ENCODE peak calls at places on chromosome 5, in nine cellular contexts. One of them, this sample, is unnamed.

GRCh38 chr5:154309361-154309725 is 118.8 kb downstream of the GALNT10 start:
- DNase-seq in NB4: no peak
- DNase-seq in osteocyte: peak
- DNase-seq in ovary: no peak
- DNase-seq in cardiac muscle cell: peak
- DNase-seq in heart left ventricle: no peak
- DNase-seq in A549: no peak
- DNase-seq in endothelial cell of umbilical vein: peak
- DNase-seq in WTC11: no peak
- DNase-seq in this sample: no peak

GRCh38 chr5:136053336-136054121 is 24.7 kb downstream of the TGFBI start:
- DNase-seq in heart left ventricle: peak
- DNase-seq in ovary: no peak
- DNase-seq in osteocyte: no peak
- DNase-seq in A549: peak
- DNase-seq in WTC11: no peak
- DNase-seq in cardiac muscle cell: peak
- DNase-seq in endothelial cell of umbilical vein: peak
- DNase-seq in NB4: no peak
- DNase-seq in this sample: no peak

GRCh38 chr5:1202026-1202797 is 817 bp downstream of the SLC6A19 start:
- DNase-seq in WTC11: no peak
- DNase-seq in heart left ventricle: peak
- DNase-seq in NB4: no peak
- DNase-seq in cardiac muscle cell: no peak
- DNase-seq in endothelial cell of umbilical vein: no peak
- DNase-seq in ovary: no peak
- DNase-seq in A549: no peak
- DNase-seq in osteocyte: no peak
- DNase-seq in this sample: peak

GRCh38 chr5:5483880-5484595 is 61.6 kb downstream of the ICE1 start:
- DNase-seq in ovary: no peak
- DNase-seq in WTC11: no peak
- DNase-seq in heart left ventricle: no peak
- DNase-seq in cardiac muscle cell: peak
- DNase-seq in A549: no peak
- DNase-seq in NB4: no peak
- DNase-seq in osteocyte: no peak
- DNase-seq in endothelial cell of umbilical vein: no peak
- DNase-seq in this sample: no peak

GRCh38 chr5:82290005-82290404 is 11.9 kb upstream of the RPS23 start:
- DNase-seq in NB4: no peak
- DNase-seq in cardiac muscle cell: no peak
- DNase-seq in WTC11: no peak
- DNase-seq in A549: no peak
- DNase-seq in osteocyte: no peak
- DNase-seq in ovary: no peak
- DNase-seq in heart left ventricle: no peak
- DNase-seq in endothelial cell of umbilical vein: no peak
- DNase-seq in this sample: no peak

GRCh38 chr5:161027763-161028162 is 175.8 kb upstream of the ATP10B start:
- DNase-seq in heart left ventricle: no peak
- DNase-seq in cardiac muscle cell: no peak
- DNase-seq in osteocyte: no peak
- DNase-seq in endothelial cell of umbilical vein: no peak
- DNase-seq in A549: no peak
- DNase-seq in ovary: no peak
- DNase-seq in WTC11: no peak
- DNase-seq in NB4: no peak
- DNase-seq in this sample: no peak

GRCh38 chr5:95878417-95879323 is 56.1 kb upstream of the GLRX start:
- DNase-seq in cardiac muscle cell: no peak
- DNase-seq in NB4: no peak
- DNase-seq in endothelial cell of umbilical vein: no peak
- DNase-seq in ovary: no peak
- DNase-seq in osteocyte: no peak
- DNase-seq in heart left ventricle: no peak
- DNase-seq in A549: no peak
- DNase-seq in WTC11: no peak
- DNase-seq in this sample: no peak

GRCh38 chr5:172172912-172173591 is 15.0 kb downstream of the STK10 start:
- DNase-seq in cardiac muscle cell: no peak
- DNase-seq in ovary: no peak
- DNase-seq in NB4: no peak
- DNase-seq in A549: no peak
- DNase-seq in heart left ventricle: peak
- DNase-seq in endothelial cell of umbilical vein: no peak
- DNase-seq in osteocyte: no peak
- DNase-seq in WTC11: no peak
- DNase-seq in this sample: no peak

GRCh38 chr5:6744841-6745705 is 31.8 kb downstream of the TENT4A start:
- DNase-seq in NB4: no peak
- DNase-seq in endothelial cell of umbilical vein: no peak
- DNase-seq in cardiac muscle cell: no peak
- DNase-seq in WTC11: no peak
- DNase-seq in osteocyte: no peak
- DNase-seq in ovary: peak
- DNase-seq in A549: no peak
- DNase-seq in heart left ventricle: no peak
- DNase-seq in this sample: no peak

GRCh38 chr5:71809446-71809845 is 90.4 kb downstream of the CARTPT start:
- DNase-seq in A549: no peak
- DNase-seq in osteocyte: no peak
- DNase-seq in cardiac muscle cell: no peak
- DNase-seq in heart left ventricle: no peak
- DNase-seq in WTC11: no peak
- DNase-seq in ovary: no peak
- DNase-seq in NB4: no peak
- DNase-seq in endothelial cell of umbilical vein: no peak
- DNase-seq in this sample: no peak

DNA sequence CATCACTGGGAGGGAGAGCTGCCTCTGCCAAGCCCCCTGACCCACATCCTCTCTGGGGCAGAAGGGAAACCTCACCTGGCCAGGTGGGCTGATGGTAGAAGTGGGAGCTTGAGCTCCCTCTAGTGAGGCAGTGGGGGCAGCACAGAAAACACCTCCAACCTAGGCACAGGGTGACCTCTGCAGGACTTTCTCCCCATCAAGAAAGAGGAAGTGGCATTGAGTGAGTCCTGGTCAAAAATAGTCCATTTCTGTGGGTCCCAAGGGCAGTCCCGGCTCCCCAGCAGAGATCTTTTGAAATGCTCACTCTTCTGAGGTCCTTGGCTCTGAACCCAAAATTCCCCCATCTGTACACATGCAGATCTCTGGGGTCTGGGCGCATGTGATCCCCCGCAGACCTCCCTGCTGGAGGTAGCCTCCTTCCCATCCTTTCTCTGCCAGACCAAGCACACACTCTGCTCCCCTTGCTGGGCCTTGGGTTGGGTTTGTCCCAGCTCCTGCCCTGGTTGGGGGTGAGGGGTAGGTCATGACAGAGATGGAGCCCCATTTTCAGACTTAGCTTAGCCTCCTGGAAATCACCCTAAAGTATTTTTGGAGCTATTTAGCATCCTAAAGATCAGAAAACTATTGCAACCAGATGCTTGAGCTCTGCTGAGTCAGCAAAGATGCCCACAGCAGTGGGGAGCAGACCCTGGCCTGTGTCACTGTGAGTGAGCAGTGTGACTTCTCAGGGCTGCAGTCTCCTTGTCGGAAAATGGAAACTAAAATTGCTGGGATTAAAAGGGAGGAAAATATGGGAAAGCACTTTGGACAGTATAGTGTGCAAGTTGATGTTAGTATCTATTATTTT is 41.6 kb upstream of the LCP2 start:
- DNase-seq in NB4: peak
- DNase-seq in endothelial cell of umbilical vein: no peak
- DNase-seq in heart left ventricle: no peak
- DNase-seq in A549: no peak
- DNase-seq in cardiac muscle cell: no peak
- DNase-seq in ovary: no peak
- DNase-seq in WTC11: peak
- DNase-seq in osteocyte: no peak
- DNase-seq in this sample: no peak
- TF ChIP-seq CTCF in NB4: peak
- TF ChIP-seq CTCF in endothelial cell of umbilical vein: no peak
- TF ChIP-seq CTCF in heart left ventricle: peak
- TF ChIP-seq CTCF in A549: peak
- TF ChIP-seq CTCF in cardiac muscle cell: peak
- TF ChIP-seq CTCF in ovary: no peak
- TF ChIP-seq CTCF in WTC11: peak
- TF ChIP-seq CTCF in osteocyte: no peak
- TF ChIP-seq CTCF in this sample: no peak

GRCh38 chr5:78537821-78538220 is 110.8 kb downstream of the LHFPL2 start:
- DNase-seq in WTC11: peak
- DNase-seq in cardiac muscle cell: peak
- DNase-seq in ovary: no peak
- DNase-seq in osteocyte: no peak
- DNase-seq in A549: peak
- DNase-seq in NB4: peak
- DNase-seq in endothelial cell of umbilical vein: peak
- DNase-seq in heart left ventricle: no peak
- DNase-seq in this sample: no peak
- TF ChIP-seq CTCF in WTC11: no peak
- TF ChIP-seq CTCF in cardiac muscle cell: peak
- TF ChIP-seq CTCF in ovary: no peak
- TF ChIP-seq CTCF in osteocyte: peak
- TF ChIP-seq CTCF in A549: peak
- TF ChIP-seq CTCF in NB4: peak
- TF ChIP-seq CTCF in endothelial cell of umbilical vein: peak
- TF ChIP-seq CTCF in heart left ventricle: peak
- TF ChIP-seq CTCF in this sample: no peak

DNA sequence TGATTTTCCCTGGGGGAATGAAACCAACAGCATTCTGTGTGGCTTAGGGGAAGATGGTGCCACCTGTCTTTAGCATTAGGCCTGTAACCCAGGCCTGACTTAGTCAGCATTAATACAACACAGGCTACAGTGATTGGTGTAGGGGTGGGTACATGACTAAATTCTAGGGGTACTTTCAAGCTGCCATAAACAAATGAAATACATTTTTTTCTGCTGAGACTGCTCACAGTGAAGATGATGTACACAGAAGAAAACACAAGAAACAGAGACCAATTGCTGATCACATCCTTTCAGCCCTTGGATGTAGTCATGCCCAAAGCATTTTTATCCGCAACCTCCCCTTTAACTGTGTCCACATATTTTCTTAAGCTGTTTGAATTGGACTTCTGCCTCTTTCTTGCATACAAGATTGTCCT is 527.2 kb downstream of the KCTD16 start:
- DNase-seq in endothelial cell of umbilical vein: peak
- DNase-seq in A549: no peak
- DNase-seq in NB4: no peak
- DNase-seq in cardiac muscle cell: peak
- DNase-seq in WTC11: no peak
- DNase-seq in ovary: no peak
- DNase-seq in heart left ventricle: no peak
- DNase-seq in osteocyte: no peak
- DNase-seq in this sample: no peak
- TF ChIP-seq CTCF in endothelial cell of umbilical vein: no peak
- TF ChIP-seq CTCF in A549: no peak
- TF ChIP-seq CTCF in NB4: no peak
- TF ChIP-seq CTCF in cardiac muscle cell: no peak
- TF ChIP-seq CTCF in WTC11: no peak
- TF ChIP-seq CTCF in ovary: no peak
- TF ChIP-seq CTCF in heart left ventricle: no peak
- TF ChIP-seq CTCF in osteocyte: peak
- TF ChIP-seq CTCF in this sample: no peak

GRCh38 chr5:138972836-138973235 is 97.7 kb upstream of the LRRTM2 start:
- DNase-seq in A549: no peak
- DNase-seq in osteocyte: no peak
- DNase-seq in heart left ventricle: no peak
- DNase-seq in ovary: no peak
- DNase-seq in WTC11: peak
- DNase-seq in NB4: no peak
- DNase-seq in endothelial cell of umbilical vein: no peak
- DNase-seq in cardiac muscle cell: no peak
- DNase-seq in this sample: no peak
- TF ChIP-seq CTCF in A549: no peak
- TF ChIP-seq CTCF in osteocyte: no peak
- TF ChIP-seq CTCF in heart left ventricle: no peak
- TF ChIP-seq CTCF in ovary: no peak
- TF ChIP-seq CTCF in WTC11: no peak
- TF ChIP-seq CTCF in NB4: no peak
- TF ChIP-seq CTCF in endothelial cell of umbilical vein: no peak
- TF ChIP-seq CTCF in cardiac muscle cell: no peak
- TF ChIP-seq CTCF in this sample: no peak

DNA sequence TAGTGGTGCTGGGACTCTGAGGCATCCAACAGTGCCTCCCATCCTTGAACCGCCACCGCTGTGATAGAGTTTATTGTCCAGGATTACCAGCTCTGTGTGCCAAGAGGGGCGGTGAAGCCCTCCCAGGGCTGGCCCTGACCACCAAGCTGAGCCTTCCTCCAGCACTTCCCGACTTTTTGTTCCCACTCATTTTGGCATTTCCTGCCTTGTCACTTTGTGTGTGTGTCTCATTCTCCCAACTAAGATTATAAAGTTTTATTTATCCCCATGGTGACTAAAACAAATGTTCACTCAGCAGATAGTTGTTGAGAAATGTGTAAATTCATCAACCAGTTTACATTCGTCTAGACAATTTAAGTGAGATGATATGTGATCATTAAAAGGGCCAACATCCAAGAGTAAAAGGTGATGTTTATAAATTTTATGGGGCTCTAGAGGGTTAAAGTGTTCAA is 2.5 kb downstream of the F2R start:
- DNase-seq in endothelial cell of umbilical vein: peak
- DNase-seq in NB4: no peak
- DNase-seq in cardiac muscle cell: peak
- DNase-seq in A549: no peak
- DNase-seq in heart left ventricle: peak
- DNase-seq in ovary: no peak
- DNase-seq in WTC11: no peak
- DNase-seq in osteocyte: no peak
- DNase-seq in this sample: no peak
- TF ChIP-seq CTCF in endothelial cell of umbilical vein: no peak
- TF ChIP-seq CTCF in NB4: no peak
- TF ChIP-seq CTCF in cardiac muscle cell: no peak
- TF ChIP-seq CTCF in A549: no peak
- TF ChIP-seq CTCF in heart left ventricle: no peak
- TF ChIP-seq CTCF in ovary: no peak
- TF ChIP-seq CTCF in WTC11: no peak
- TF ChIP-seq CTCF in osteocyte: no peak
- TF ChIP-seq CTCF in this sample: no peak

GRCh38 chr5:147464211-147464610 is 45.7 kb downstream of the DPYSL3 start:
- DNase-seq in A549: no peak
- DNase-seq in WTC11: peak
- DNase-seq in osteocyte: no peak
- DNase-seq in cardiac muscle cell: peak
- DNase-seq in ovary: no peak
- DNase-seq in endothelial cell of umbilical vein: peak
- DNase-seq in NB4: peak
- DNase-seq in heart left ventricle: no peak
- DNase-seq in this sample: no peak
- TF ChIP-seq CTCF in A549: peak
- TF ChIP-seq CTCF in WTC11: peak
- TF ChIP-seq CTCF in osteocyte: peak
- TF ChIP-seq CTCF in cardiac muscle cell: peak
- TF ChIP-seq CTCF in ovary: no peak
- TF ChIP-seq CTCF in endothelial cell of umbilical vein: peak
- TF ChIP-seq CTCF in NB4: peak
- TF ChIP-seq CTCF in heart left ventricle: peak
- TF ChIP-seq CTCF in this sample: peak

GRCh38 chr5:150412319-150413175 is at the start of gene CD74:
- DNase-seq in ovary: peak
- DNase-seq in osteocyte: no peak
- DNase-seq in heart left ventricle: peak
- DNase-seq in endothelial cell of umbilical vein: peak
- DNase-seq in NB4: peak
- DNase-seq in WTC11: peak
- DNase-seq in A549: no peak
- DNase-seq in cardiac muscle cell: peak
- DNase-seq in this sample: peak
- TF ChIP-seq CTCF in ovary: no peak
- TF ChIP-seq CTCF in osteocyte: no peak
- TF ChIP-seq CTCF in heart left ventricle: no peak
- TF ChIP-seq CTCF in endothelial cell of umbilical vein: no peak
- TF ChIP-seq CTCF in NB4: no peak
- TF ChIP-seq CTCF in WTC11: no peak
- TF ChIP-seq CTCF in A549: no peak
- TF ChIP-seq CTCF in cardiac muscle cell: no peak
- TF ChIP-seq CTCF in this sample: no peak